ENCODE peak calls at places on chromosome 21, in four cellular contexts. C is cardiac muscle cell, D is GM10248, N is fibroblast of the aortic adventitia. L is an unnamed sample.

GRCh38 chr21:41316641-41317392 is at the start of gene FAM3B:
- DNase-seq in N (no peak), D (no peak), C (peak; percentile 46), L (no peak)

GRCh38 chr21:33557447-33557846 is 14.6 kb downstream of the SON start:
- DNase-seq in D (no peak), C (no peak), N (no peak), L (no peak)

GRCh38 chr21:26843912-26844257 is 1.3 kb downstream of the ADAMTS1 start:
- DNase-seq in D (no peak), N (peak; percentile 42), C (no peak), L (no peak)

GRCh38 chr21:42561742-42562141 is 48.1 kb downstream of the SLC37A1 start:
- DNase-seq in N (no peak), C (no peak), D (peak; percentile 51), L (peak; percentile 61)

GRCh38 chr21:42039911-42040351 is 29.8 kb upstream of the ZBTB21 start:
- DNase-seq in D (no peak), C (no peak), N (peak; percentile 73), L (no peak)

GRCh38 chr21:37367758-37368535 is 1.4 kb downstream of the DYRK1A start:
- DNase-seq in D (peak; percentile 27), N (peak; percentile 47), C (peak; percentile 50), L (peak; percentile 48)

GRCh38 chr21:31408306-31409088 is 64.4 kb upstream of the TIAM1 start:
- DNase-seq in D (no peak), N (no peak), C (no peak), L (no peak)

GRCh38 chr21:42572906-42573495 is 59.3 kb downstream of the SLC37A1 start:
- DNase-seq in C (no peak), N (no peak), D (no peak), L (no peak)

GRCh38 chr21:31752352-31752751 is 20.4 kb upstream of the SCAF4 start:
- DNase-seq in D (no peak), N (peak; percentile 79), C (no peak), L (no peak)

GRCh38 chr21:42807938-42808613 is 71.3 kb downstream of the WDR4 start:
- DNase-seq in C (no peak), D (no peak), N (no peak), L (no peak)

GRCh38 chr21:34553199-34553952 is 41.4 kb upstream of the KCNE1 start:
- DNase-seq in C (no peak), D (no peak), N (peak; percentile 85), L (no peak)

GRCh38 chr21:33374080-33374873 is 28.9 kb upstream of the IFNGR2 start:
- DNase-seq in C (peak; percentile 29), D (no peak), N (peak; percentile 85), L (peak; percentile 45)

GRCh38 chr21:34698270-34699015 is 29.6 kb downstream of the CLIC6 start:
- DNase-seq in C (no peak), N (no peak), D (no peak), L (no peak)

GRCh38 chr21:35145626-35146236 is 96.6 kb upstream of the RUNX1 start:
- DNase-seq in C (no peak), N (no peak), D (no peak), L (no peak)

GRCh38 chr21:25689226-25689625 is 45.5 kb downstream of the ATP5PF start:
- DNase-seq in D (no peak), N (no peak), C (no peak), L (no peak)

GRCh38 chr21:17467829-17468228 is 45.0 kb upstream of the CXADR start:
- DNase-seq in C (no peak), N (no peak), D (no peak), L (no peak)

GRCh38 chr21:40929833-40930232 is 82.9 kb upstream of the DSCAM start:
- DNase-seq in C (no peak), D (no peak), N (no peak), L (no peak)

GRCh38 chr21:27954806-27955205 is 987.9 kb upstream of the ADAMTS5 start:
- DNase-seq in D (no peak), N (no peak), C (no peak), L (no peak)

GRCh38 chr21:37546299-37546908 is 179.8 kb downstream of the DYRK1A start:
- DNase-seq in D (no peak), C (no peak), N (no peak), L (no peak)

GRCh38 chr21:16358021-16358420 is 628.2 kb downstream of the USP25 start:
- DNase-seq in D (no peak), N (no peak), C (no peak), L (no peak)

GRCh38 chr21:18801468-18801867 is 397.9 kb upstream of the TMPRSS15 start:
- DNase-seq in D (no peak), N (no peak), C (no peak), L (no peak)

GRCh38 chr21:32698971-32699693 is 28.7 kb downstream of the SYNJ1 start:
- DNase-seq in C (peak; percentile 3), N (peak; percentile 5), D (no peak), L (no peak)

DNA sequence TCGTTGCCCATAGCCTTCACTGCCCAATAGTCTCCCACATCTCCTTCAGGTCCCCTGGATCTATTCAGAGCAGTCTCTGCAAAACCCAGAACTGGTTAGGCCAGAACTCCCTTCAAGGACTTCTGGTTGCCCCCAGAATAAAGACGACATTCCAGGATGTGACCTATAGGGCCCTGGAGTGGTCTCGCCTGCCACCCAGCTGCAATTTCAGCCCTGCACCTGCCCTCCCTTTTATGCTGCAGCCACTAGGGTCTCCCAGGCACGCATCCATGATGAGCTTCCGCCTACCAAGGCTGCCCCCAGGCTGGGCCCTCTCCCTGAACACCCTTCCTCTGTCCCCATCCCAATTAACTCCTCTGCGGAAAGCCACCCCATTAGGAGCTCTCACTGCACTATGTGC is 7.2 kb upstream of the TSPEAR start:
- DNase-seq in C (no peak), N (no peak), D (no peak), L (no peak)
- TF ChIP-seq CTCF in C (no peak), N (no peak), D (no peak), L (no peak)

GRCh38 chr21:36241717-36242116 is 78.3 kb upstream of the MORC3 start:
- DNase-seq in D (no peak), N (no peak), C (no peak), L (no peak)
- TF ChIP-seq CTCF in D (no peak), N (no peak), C (no peak), L (no peak)

GRCh38 chr21:46639489-46640386 is 4.3 kb downstream of the PRMT2 start:
- DNase-seq in N (peak; percentile 58), C (no peak), D (no peak), L (no peak)
- TF ChIP-seq CTCF in N (peak; percentile 50), C (peak; percentile 41), D (peak; percentile 12), L (no peak)

DNA sequence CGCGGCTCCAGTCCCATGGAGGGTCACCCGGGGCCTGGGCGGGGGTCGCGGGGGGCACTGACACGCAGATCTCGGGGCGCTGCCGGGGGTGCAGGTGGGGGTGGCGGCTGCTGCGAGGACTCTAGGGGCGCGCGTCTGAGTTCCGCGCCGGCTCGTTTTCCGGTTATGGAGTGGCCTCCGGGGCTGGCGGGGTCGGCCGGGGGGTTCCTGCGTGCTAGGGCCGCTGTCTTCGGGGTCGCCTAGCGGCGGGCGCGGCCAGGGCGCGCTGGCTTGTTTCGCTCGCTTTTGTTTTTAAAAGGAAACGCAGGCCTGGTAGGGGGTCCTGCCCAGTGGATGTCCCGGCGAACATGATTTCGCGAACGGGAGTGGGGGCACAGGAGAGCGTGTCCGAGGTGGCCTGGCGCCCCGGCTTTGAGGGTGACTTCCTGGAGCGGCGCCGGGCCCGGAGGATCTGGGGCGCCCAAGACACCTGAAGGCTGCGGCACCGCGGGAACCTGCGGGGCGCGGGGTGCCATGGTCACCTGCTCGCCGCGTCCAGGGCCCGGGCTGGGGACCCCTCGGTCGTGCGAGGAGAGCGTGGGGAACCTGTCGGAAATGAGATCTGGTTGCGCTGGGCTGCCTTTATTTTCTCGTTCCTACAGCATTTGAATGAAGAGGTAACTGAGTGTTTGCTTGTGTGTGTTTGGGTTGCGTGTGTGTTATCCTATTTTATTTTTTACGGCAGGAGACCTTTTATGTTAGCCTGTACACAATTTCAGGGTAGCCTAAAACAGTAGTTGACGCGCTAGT is 618 bp downstream of the ETS2 start:
- DNase-seq in D (peak; percentile 38), C (peak; percentile 52), N (no peak), L (peak; percentile 62)
- TF ChIP-seq CTCF in D (no peak), C (peak; percentile 21), N (peak; percentile 16), L (no peak)

GRCh38 chr21:21290751-21291150 is 292.5 kb downstream of the NCAM2 start:
- DNase-seq in D (no peak), N (no peak), C (no peak), L (no peak)

GRCh38 chr21:21297211-21297610 is 299.0 kb downstream of the NCAM2 start:
- DNase-seq in N (no peak), C (no peak), D (no peak), L (no peak)

GRCh38 chr21:21291883-21292569 is 293.8 kb downstream of the NCAM2 start:
- DNase-seq in C (no peak), N (no peak), D (no peak), L (no peak)

GRCh38 chr21:21301013-21301412 is 302.8 kb downstream of the NCAM2 start:
- DNase-seq in C (no peak), D (no peak), N (no peak), L (no peak)

DNA sequence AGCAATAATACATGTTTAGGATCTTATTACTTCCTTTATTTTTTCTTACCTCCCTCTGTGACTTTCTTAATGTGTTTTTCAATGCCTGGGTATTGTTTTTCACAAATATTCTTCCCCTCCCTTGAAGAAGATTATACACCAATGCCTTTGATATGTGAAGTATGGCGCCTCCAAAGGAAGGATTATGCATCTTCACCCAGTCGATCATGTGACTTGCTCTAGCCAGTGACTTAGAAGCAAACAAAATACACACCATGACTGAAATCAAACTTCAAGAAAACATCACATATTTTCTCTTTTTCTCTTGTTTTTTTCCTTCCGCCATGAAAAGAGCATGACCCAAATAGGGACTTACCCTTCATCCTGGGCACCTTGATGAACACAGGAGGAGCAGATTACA is 297.1 kb downstream of the NCAM2 start:
- DNase-seq in N (no peak), C (no peak), D (no peak), L (no peak)
- TF ChIP-seq CTCF in N (no peak), C (no peak), D (no peak), L (no peak)

DNA sequence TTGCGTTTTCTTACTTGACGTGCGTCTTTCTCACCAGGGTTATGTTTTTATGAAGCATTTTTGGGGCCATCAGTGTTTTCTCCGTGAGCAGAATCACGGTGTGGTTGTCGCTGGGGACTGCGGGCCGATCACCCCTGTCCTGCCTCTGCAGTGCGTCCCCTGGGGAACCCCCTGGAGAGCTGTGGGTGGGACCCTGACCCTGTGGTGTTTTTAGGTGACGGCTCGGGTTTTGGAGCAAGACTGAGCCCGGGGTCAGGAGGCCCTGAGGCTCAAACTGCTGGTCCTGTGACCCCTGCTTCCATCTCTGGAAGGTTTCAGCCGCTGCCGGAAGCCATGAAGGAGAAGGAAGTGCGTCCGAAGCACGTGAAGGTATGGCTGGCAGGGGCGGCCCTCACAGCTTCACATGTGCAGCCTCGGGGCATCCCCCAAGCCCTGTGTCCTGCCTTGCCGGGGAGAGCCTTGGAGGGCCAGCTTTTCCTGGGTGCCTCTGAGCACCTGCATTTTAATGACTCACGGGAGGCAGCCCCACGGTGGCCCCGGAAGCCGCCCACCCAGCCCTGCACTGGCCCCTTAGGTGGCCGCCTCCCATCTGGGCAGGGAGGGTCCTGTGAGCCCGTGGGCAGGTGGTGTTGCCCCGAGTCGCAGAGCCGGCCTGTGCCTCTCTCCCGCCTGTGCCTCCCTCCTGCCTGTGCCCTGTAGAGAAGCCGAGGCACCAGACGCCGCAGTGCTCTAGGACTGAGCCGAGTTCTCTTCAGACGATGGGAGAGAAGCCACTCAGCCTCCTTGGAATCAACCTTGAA is 36.7 kb upstream of the DIP2A start:
- DNase-seq in D (no peak), C (no peak), N (no peak), L (no peak)
- TF ChIP-seq CTCF in D (no peak), C (no peak), N (no peak), L (no peak)

L was measured in GM13977.